ENCODE peak calls at places on chromosomes 7 and 10, in five cellular contexts. C is brain microvascular endothelial cell, P is fibroblast of the conjunctiva, B is NCI-H82, D is NCI-H524 treated with DMSO at 0.1 percent for 48 hours. O is an unnamed sample.

GRCh38 chr10:124087672-124088634 is 5.4 kb downstream of the CHST15 start:
- DNase-seq in P (no peak), B (no peak), C (no peak), D (no peak), O (peak)

GRCh38 chr10:74542077-74542476 is 284.3 kb upstream of the KAT6B start:
- DNase-seq in B (no peak), D (no peak), P (peak), C (peak), O (no peak)

GRCh38 chr10:94224656-94225055 is 138.1 kb downstream of the NOC3L start:
- DNase-seq in P (no peak), D (no peak), B (no peak), C (peak), O (no peak)

GRCh38 chr7:110541962-110542361 is 549.0 kb upstream of the LRRN3 start:
- DNase-seq in D (no peak), C (no peak), P (no peak), B (no peak), O (no peak)

GRCh38 chr10:230758-231157 is 95.5 kb downstream of the ZMYND11 start:
- DNase-seq in C (no peak), D (no peak), P (no peak), B (peak), O (peak)

GRCh38 chr7:83338277-83338950 is 175.7 kb upstream of the PCLO start:
- DNase-seq in D (no peak), B (no peak), C (no peak), P (no peak), O (no peak)

GRCh38 chr10:52818019-52818418 is 45.4 kb upstream of the MBL2 start:
- DNase-seq in P (peak), D (no peak), C (peak), B (peak), O (peak)

GRCh38 chr7:36600869-36601530 is 123.3 kb downstream of the AOAH start:
- DNase-seq in B (peak), P (peak), C (peak), D (no peak), O (peak)

GRCh38 chr7:135273581-135273980 is 39.9 kb downstream of the STRA8 start:
- DNase-seq in B (no peak), C (no peak), D (no peak), P (no peak), O (no peak)

GRCh38 chr7:71385362-71385761 is 253.4 kb downstream of the GALNT17 start:
- DNase-seq in C (no peak), B (no peak), D (no peak), P (no peak), O (no peak)

O was measured in NCI-H69.